ENCODE peak calls at places on chromosomes 2 and 18, in four cellular contexts. One of them, this sample, is unnamed.

GRCh38 chr18:11689972-11690570 is 1.0 kb downstream of the GNAL start:
- DNase-seq in pancreas: no peak
- DNase-seq in AG09309: no peak
- DNase-seq in fibroblast of the aortic adventitia: no peak
- DNase-seq in this sample: no peak

GRCh38 chr2:169839954-169840746 is 12.9 kb downstream of the UBR3 start:
- DNase-seq in pancreas: no peak
- DNase-seq in AG09309: no peak
- DNase-seq in fibroblast of the aortic adventitia: peak; percentile 77
- DNase-seq in this sample: no peak

GRCh38 chr2:233972941-233973575 is 55.9 kb downstream of the TRPM8 start:
- DNase-seq in pancreas: no peak
- DNase-seq in AG09309: no peak
- DNase-seq in fibroblast of the aortic adventitia: no peak
- DNase-seq in this sample: no peak

GRCh38 chr2:215435809-215436704 is at the start of gene FN1:
- DNase-seq in pancreas: peak; percentile 75
- DNase-seq in AG09309: peak; percentile 98
- DNase-seq in fibroblast of the aortic adventitia: peak; percentile 99
- DNase-seq in this sample: peak; percentile 84

GRCh38 chr2:105455488-105455991 is 56.7 kb upstream of the FHL2 start:
- DNase-seq in pancreas: no peak
- DNase-seq in AG09309: peak; percentile 99
- DNase-seq in fibroblast of the aortic adventitia: peak; percentile 97
- DNase-seq in this sample: no peak

GRCh38 chr18:58859935-58860334 is 4.7 kb upstream of the ZNF532 start:
- DNase-seq in pancreas: no peak
- DNase-seq in AG09309: no peak
- DNase-seq in fibroblast of the aortic adventitia: no peak
- DNase-seq in this sample: no peak

GRCh38 chr18:33596178-33596854 is 18.3 kb downstream of the ASXL3 start:
- DNase-seq in pancreas: no peak
- DNase-seq in AG09309: no peak
- DNase-seq in fibroblast of the aortic adventitia: peak; percentile 67
- DNase-seq in this sample: no peak

GRCh38 chr18:23207191-23207955 is 72.1 kb downstream of the CABLES1 start:
- DNase-seq in pancreas: no peak
- DNase-seq in AG09309: no peak
- DNase-seq in fibroblast of the aortic adventitia: peak; percentile 24
- DNase-seq in this sample: no peak

GRCh38 chr2:158723921-158724802 is 71.0 kb upstream of the DAPL1 start:
- DNase-seq in pancreas: no peak
- DNase-seq in AG09309: no peak
- DNase-seq in fibroblast of the aortic adventitia: no peak
- DNase-seq in this sample: no peak

GRCh38 chr2:27705851-27706622 is 42.3 kb downstream of the SLC4A1AP start:
- DNase-seq in pancreas: peak; percentile 82
- DNase-seq in AG09309: peak; percentile 86
- DNase-seq in fibroblast of the aortic adventitia: peak; percentile 99
- DNase-seq in this sample: no peak

GRCh38 chr2:232795920-232796319 is 19.6 kb upstream of the KCNJ13 start:
- DNase-seq in pancreas: no peak
- DNase-seq in AG09309: peak; percentile 59
- DNase-seq in fibroblast of the aortic adventitia: peak; percentile 73
- DNase-seq in this sample: no peak

GRCh38 chr2:53210538-53210937 is 557.1 kb upstream of the CHAC2 start:
- DNase-seq in pancreas: no peak
- DNase-seq in AG09309: no peak
- DNase-seq in fibroblast of the aortic adventitia: no peak
- DNase-seq in this sample: no peak

GRCh38 chr2:201964631-201965206 is 68.9 kb upstream of the FZD7 start:
- DNase-seq in pancreas: no peak
- DNase-seq in AG09309: no peak
- DNase-seq in fibroblast of the aortic adventitia: no peak
- DNase-seq in this sample: no peak

GRCh38 chr2:136118819-136119716 is 1.1 kb upstream of the CXCR4 start:
- DNase-seq in pancreas: peak; percentile 51
- DNase-seq in AG09309: no peak
- DNase-seq in fibroblast of the aortic adventitia: no peak
- DNase-seq in this sample: peak; percentile 77

GRCh38 chr2:170368370-170368769 is 190.4 kb downstream of the MYO3B start:
- DNase-seq in pancreas: no peak
- DNase-seq in AG09309: no peak
- DNase-seq in fibroblast of the aortic adventitia: no peak
- DNase-seq in this sample: no peak

GRCh38 chr2:147006724-147007123 is 838.1 kb upstream of the ACVR2A start:
- DNase-seq in pancreas: no peak
- DNase-seq in AG09309: no peak
- DNase-seq in fibroblast of the aortic adventitia: peak; percentile 97
- DNase-seq in this sample: no peak

GRCh38 chr2:68811364-68811763 is 59.8 kb downstream of the BMP10 start:
- DNase-seq in pancreas: no peak
- DNase-seq in AG09309: no peak
- DNase-seq in fibroblast of the aortic adventitia: peak; percentile 58
- DNase-seq in this sample: no peak

GRCh38 chr2:200985806-200986205 is 22.3 kb upstream of the ORC2 start:
- DNase-seq in pancreas: no peak
- DNase-seq in AG09309: peak; percentile 46
- DNase-seq in fibroblast of the aortic adventitia: peak; percentile 91
- DNase-seq in this sample: no peak

GRCh38 chr2:189698020-189698887 is 23.8 kb downstream of the ANKAR start:
- DNase-seq in pancreas: peak; percentile 35
- DNase-seq in AG09309: no peak
- DNase-seq in fibroblast of the aortic adventitia: peak; percentile 75
- DNase-seq in this sample: peak; percentile 21

GRCh38 chr2:10412380-10412779 is 35.7 kb downstream of the ODC1 start:
- DNase-seq in pancreas: no peak
- DNase-seq in AG09309: no peak
- DNase-seq in fibroblast of the aortic adventitia: peak; percentile 28
- DNase-seq in this sample: peak; percentile 74

GRCh38 chr2:231124833-231125232 is at the start of gene HTR2B:
- DNase-seq in pancreas: no peak
- DNase-seq in AG09309: no peak
- DNase-seq in fibroblast of the aortic adventitia: peak; percentile 61
- DNase-seq in this sample: peak; percentile 22

GRCh38 chr2:165016772-165017411 is 61.6 kb upstream of the SLC38A11 start:
- DNase-seq in pancreas: no peak
- DNase-seq in AG09309: peak; percentile 50
- DNase-seq in fibroblast of the aortic adventitia: peak; percentile 76
- DNase-seq in this sample: peak; percentile 22

GRCh38 chr2:42934568-42935258 is 142.3 kb upstream of the HAAO start:
- DNase-seq in pancreas: no peak
- DNase-seq in AG09309: no peak
- DNase-seq in fibroblast of the aortic adventitia: no peak
- DNase-seq in this sample: no peak

GRCh38 chr2:22274611-22275010 is 1110.4 kb upstream of the KLHL29 start:
- DNase-seq in pancreas: no peak
- DNase-seq in AG09309: no peak
- DNase-seq in fibroblast of the aortic adventitia: no peak
- DNase-seq in this sample: no peak

GRCh38 chr2:27247893-27248292 is 15.0 kb downstream of the SLC30A3 start:
- DNase-seq in pancreas: no peak
- DNase-seq in AG09309: no peak
- DNase-seq in fibroblast of the aortic adventitia: no peak
- DNase-seq in this sample: no peak

GRCh38 chr2:19911799-19912509 is 10.2 kb upstream of the TTC32 start:
- DNase-seq in pancreas: no peak
- DNase-seq in AG09309: peak; percentile 46
- DNase-seq in fibroblast of the aortic adventitia: peak; percentile 36
- DNase-seq in this sample: no peak

GRCh38 chr2:1754461-1755170 is 10.3 kb upstream of the PXDN start:
- DNase-seq in pancreas: no peak
- DNase-seq in AG09309: no peak
- DNase-seq in fibroblast of the aortic adventitia: no peak
- DNase-seq in this sample: no peak

GRCh38 chr2:12755384-12755783 is 38.6 kb downstream of the TRIB2 start:
- DNase-seq in pancreas: no peak
- DNase-seq in AG09309: no peak
- DNase-seq in fibroblast of the aortic adventitia: no peak
- DNase-seq in this sample: no peak

GRCh38 chr2:221156335-221156734 is 415.8 kb downstream of the EPHA4 start:
- DNase-seq in pancreas: no peak
- DNase-seq in AG09309: no peak
- DNase-seq in fibroblast of the aortic adventitia: no peak
- DNase-seq in this sample: no peak

GRCh38 chr18:45081579-45082181 is 401.0 kb downstream of the SETBP1 start:
- DNase-seq in pancreas: no peak
- DNase-seq in AG09309: no peak
- DNase-seq in fibroblast of the aortic adventitia: peak; percentile 12
- DNase-seq in this sample: no peak

GRCh38 chr18:25678226-25678625 is 326.3 kb upstream of the ZNF521 start:
- DNase-seq in pancreas: no peak
- DNase-seq in AG09309: no peak
- DNase-seq in fibroblast of the aortic adventitia: no peak
- DNase-seq in this sample: peak; percentile 6

GRCh38 chr2:166234112-166234846 is 106.5 kb upstream of the SCN1A start:
- DNase-seq in pancreas: no peak
- DNase-seq in AG09309: no peak
- DNase-seq in fibroblast of the aortic adventitia: peak; percentile 78
- DNase-seq in this sample: no peak

GRCh38 chr2:144671695-144672094 is 151.8 kb upstream of the ZEB2 start:
- DNase-seq in pancreas: no peak
- DNase-seq in AG09309: no peak
- DNase-seq in fibroblast of the aortic adventitia: no peak
- DNase-seq in this sample: no peak

DNA sequence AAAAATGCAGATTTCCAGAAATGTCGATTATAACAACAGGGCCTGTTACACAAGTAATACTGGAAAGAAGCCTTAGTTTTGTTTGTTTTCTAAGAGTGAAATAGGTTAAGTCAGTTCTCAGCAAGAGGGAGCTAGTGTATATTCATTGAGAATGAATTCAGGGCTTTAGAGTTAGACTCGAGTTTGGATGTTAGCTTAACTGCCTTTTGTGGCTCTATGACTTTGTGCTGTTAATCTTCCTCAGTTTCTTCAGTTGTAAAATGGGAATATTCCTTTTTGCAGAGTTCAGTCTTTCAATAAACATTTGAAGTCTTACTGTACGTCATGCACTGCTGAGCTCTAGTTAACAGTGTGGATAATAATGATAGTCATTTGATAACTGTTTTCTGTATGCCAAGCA is 989 bp downstream of the NDUFV2 start:
- DNase-seq in pancreas: no peak
- DNase-seq in AG09309: no peak
- DNase-seq in fibroblast of the aortic adventitia: peak; percentile 56
- DNase-seq in this sample: no peak
- TF ChIP-seq CTCF in pancreas: no peak
- TF ChIP-seq CTCF in AG09309: no peak
- TF ChIP-seq CTCF in fibroblast of the aortic adventitia: peak; percentile 24
- TF ChIP-seq CTCF in this sample: no peak

GRCh38 chr2:73818296-73818695 is 10.5 kb upstream of the STAMBP start:
- DNase-seq in pancreas: no peak
- DNase-seq in AG09309: no peak
- DNase-seq in fibroblast of the aortic adventitia: no peak
- DNase-seq in this sample: no peak
- TF ChIP-seq CTCF in pancreas: no peak
- TF ChIP-seq CTCF in AG09309: no peak
- TF ChIP-seq CTCF in fibroblast of the aortic adventitia: no peak
- TF ChIP-seq CTCF in this sample: no peak

GRCh38 chr18:76618721-76619120 is 123.7 kb upstream of the ZNF516 start:
- DNase-seq in pancreas: no peak
- DNase-seq in AG09309: no peak
- DNase-seq in fibroblast of the aortic adventitia: no peak
- DNase-seq in this sample: no peak

GRCh38 chr18:76621782-76622495 is 126.9 kb upstream of the ZNF516 start:
- DNase-seq in pancreas: no peak
- DNase-seq in AG09309: no peak
- DNase-seq in fibroblast of the aortic adventitia: peak; percentile 76
- DNase-seq in this sample: no peak

GRCh38 chr18:76619342-76620315 is 124.6 kb upstream of the ZNF516 start:
- DNase-seq in pancreas: peak; percentile 77
- DNase-seq in AG09309: no peak
- DNase-seq in fibroblast of the aortic adventitia: peak; percentile 60
- DNase-seq in this sample: no peak

GRCh38 chr18:76621184-76621583 is 126.1 kb upstream of the ZNF516 start:
- DNase-seq in pancreas: no peak
- DNase-seq in AG09309: no peak
- DNase-seq in fibroblast of the aortic adventitia: peak; percentile 52
- DNase-seq in this sample: no peak

DNA sequence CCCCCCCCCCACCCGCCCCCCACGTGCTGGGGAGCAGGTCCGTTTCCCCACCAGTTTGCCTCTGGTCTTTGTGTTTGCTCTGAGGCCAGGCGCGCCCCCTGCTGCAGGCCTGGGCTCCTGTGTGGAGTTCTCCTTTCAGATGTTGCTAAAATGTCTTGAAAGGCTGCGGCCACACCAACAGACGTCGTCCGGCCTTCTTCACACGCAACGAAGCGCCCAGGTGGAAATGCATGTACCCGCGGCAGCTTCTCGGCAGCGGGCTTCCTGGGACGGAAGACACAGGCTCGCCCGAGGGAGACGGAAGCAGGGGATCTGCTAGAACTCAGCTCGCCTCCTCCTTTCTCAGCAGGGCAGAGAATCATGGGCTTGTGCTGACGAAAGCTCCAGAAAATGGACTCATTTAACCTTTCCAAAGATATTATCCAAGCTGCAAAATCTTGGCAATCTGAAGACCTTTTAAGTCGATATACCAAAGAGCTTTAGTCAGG is 125.3 kb upstream of the ZNF516 start:
- DNase-seq in pancreas: peak; percentile 41
- DNase-seq in AG09309: peak; percentile 37
- DNase-seq in fibroblast of the aortic adventitia: peak; percentile 80
- DNase-seq in this sample: peak; percentile 71
- TF ChIP-seq CTCF in pancreas: no peak
- TF ChIP-seq CTCF in AG09309: peak; percentile 78
- TF ChIP-seq CTCF in fibroblast of the aortic adventitia: peak; percentile 80
- TF ChIP-seq CTCF in this sample: peak; percentile 39

GRCh38 chr18:12890964-12891363 is 6.9 kb upstream of the PTPN2 start:
- DNase-seq in pancreas: no peak
- DNase-seq in AG09309: no peak
- DNase-seq in fibroblast of the aortic adventitia: no peak
- DNase-seq in this sample: no peak

GRCh38 chr18:12891561-12891960 is 7.5 kb upstream of the PTPN2 start:
- DNase-seq in pancreas: no peak
- DNase-seq in AG09309: no peak
- DNase-seq in fibroblast of the aortic adventitia: no peak
- DNase-seq in this sample: no peak

GRCh38 chr18:12886498-12887126 is 2.6 kb upstream of the PTPN2 start:
- DNase-seq in pancreas: no peak
- DNase-seq in AG09309: no peak
- DNase-seq in fibroblast of the aortic adventitia: no peak
- DNase-seq in this sample: no peak

GRCh38 chr18:12895016-12895415 is 11.0 kb upstream of the PTPN2 start:
- DNase-seq in pancreas: no peak
- DNase-seq in AG09309: no peak
- DNase-seq in fibroblast of the aortic adventitia: no peak
- DNase-seq in this sample: no peak

DNA sequence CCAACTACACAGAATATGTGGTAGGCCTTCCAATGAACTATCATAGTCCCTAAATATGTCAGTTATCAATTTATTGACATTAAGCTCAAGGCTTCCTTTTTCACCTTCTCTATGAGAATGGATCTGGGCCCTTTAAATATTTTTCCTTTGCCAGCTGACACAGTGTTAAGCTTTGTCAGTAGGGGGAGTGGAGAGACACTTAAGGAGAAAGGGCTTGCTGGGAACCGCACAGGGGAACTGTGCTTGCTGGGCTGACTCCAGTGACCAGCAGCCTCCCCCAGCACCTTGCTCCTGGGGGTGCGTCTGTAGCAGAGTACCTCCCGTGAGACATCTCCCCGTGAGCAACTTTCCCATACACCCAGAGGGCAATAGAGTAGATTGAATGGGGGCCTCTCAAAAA is 6.5 kb upstream of the PTPN2 start:
- DNase-seq in pancreas: no peak
- DNase-seq in AG09309: no peak
- DNase-seq in fibroblast of the aortic adventitia: peak; percentile 20
- DNase-seq in this sample: no peak
- TF ChIP-seq CTCF in pancreas: no peak
- TF ChIP-seq CTCF in AG09309: no peak
- TF ChIP-seq CTCF in fibroblast of the aortic adventitia: peak; percentile 24
- TF ChIP-seq CTCF in this sample: peak; percentile 13